ENCODE peak calls at places on chromosomes 6 and 20, in ten cellular contexts. One of them, this sample, is unnamed.

GRCh38 chr6:49003348-49003747 is 459.7 kb downstream of the MMUT start:
- DNase-seq in testis: no peak
- DNase-seq in adrenal gland: no peak
- DNase-seq in IMR-90: no peak
- DNase-seq in A549: no peak
- DNase-seq in prostate gland: no peak
- DNase-seq in H54: no peak
- DNase-seq in lower leg skin: no peak
- DNase-seq in ovary: no peak
- DNase-seq in HepG2: no peak
- DNase-seq in this sample: no peak

GRCh38 chr6:32967151-32968091 is 973 bp upstream of the BRD2 start:
- DNase-seq in ovary: no peak
- DNase-seq in A549: peak; percentile 80
- DNase-seq in H54: no peak
- DNase-seq in adrenal gland: no peak
- DNase-seq in prostate gland: no peak
- DNase-seq in IMR-90: peak; percentile 49
- DNase-seq in testis: no peak
- DNase-seq in HepG2: peak; percentile 87
- DNase-seq in lower leg skin: no peak
- DNase-seq in this sample: no peak

GRCh38 chr6:6712979-6713514 is 124.5 kb downstream of the LY86 start:
- DNase-seq in prostate gland: no peak
- DNase-seq in IMR-90: no peak
- DNase-seq in A549: no peak
- DNase-seq in HepG2: no peak
- DNase-seq in ovary: no peak
- DNase-seq in H54: peak; percentile 31
- DNase-seq in adrenal gland: no peak
- DNase-seq in lower leg skin: no peak
- DNase-seq in testis: no peak
- DNase-seq in this sample: no peak

GRCh38 chr6:67277312-67277711 is 1357.8 kb upstream of the ADGRB3 start:
- DNase-seq in prostate gland: no peak
- DNase-seq in HepG2: no peak
- DNase-seq in lower leg skin: no peak
- DNase-seq in testis: no peak
- DNase-seq in A549: no peak
- DNase-seq in adrenal gland: no peak
- DNase-seq in ovary: no peak
- DNase-seq in IMR-90: no peak
- DNase-seq in H54: no peak
- DNase-seq in this sample: no peak

GRCh38 chr20:24953204-24953565 is 4.1 kb downstream of the CST7 start:
- DNase-seq in A549: no peak
- DNase-seq in testis: no peak
- DNase-seq in ovary: no peak
- DNase-seq in H54: no peak
- DNase-seq in lower leg skin: no peak
- DNase-seq in HepG2: no peak
- DNase-seq in IMR-90: no peak
- DNase-seq in adrenal gland: no peak
- DNase-seq in prostate gland: no peak
- DNase-seq in this sample: no peak

GRCh38 chr20:15235799-15236198 is 898.4 kb upstream of the FLRT3 start:
- DNase-seq in testis: no peak
- DNase-seq in IMR-90: no peak
- DNase-seq in A549: no peak
- DNase-seq in lower leg skin: no peak
- DNase-seq in H54: no peak
- DNase-seq in adrenal gland: no peak
- DNase-seq in prostate gland: no peak
- DNase-seq in ovary: no peak
- DNase-seq in HepG2: no peak
- DNase-seq in this sample: no peak

GRCh38 chr6:80338201-80338836 is 231.8 kb downstream of the BCKDHB start:
- DNase-seq in lower leg skin: no peak
- DNase-seq in adrenal gland: peak; percentile 65
- DNase-seq in A549: peak; percentile 57
- DNase-seq in H54: peak; percentile 10
- DNase-seq in prostate gland: no peak
- DNase-seq in HepG2: peak; percentile 47
- DNase-seq in ovary: peak; percentile 28
- DNase-seq in testis: peak; percentile 83
- DNase-seq in IMR-90: peak; percentile 54
- DNase-seq in this sample: no peak

GRCh38 chr6:167826230-167827061 is at the start of gene AFDN:
- DNase-seq in IMR-90: peak; percentile 21
- DNase-seq in A549: peak; percentile 40
- DNase-seq in HepG2: no peak
- DNase-seq in adrenal gland: peak; percentile 78
- DNase-seq in prostate gland: peak; percentile 78
- DNase-seq in H54: peak; percentile 59
- DNase-seq in testis: peak; percentile 86
- DNase-seq in ovary: peak; percentile 86
- DNase-seq in lower leg skin: peak; percentile 94
- DNase-seq in this sample: peak; percentile 78

GRCh38 chr6:143510991-143511891 is at the start of gene FUCA2:
- DNase-seq in A549: peak; percentile 84
- DNase-seq in prostate gland: peak; percentile 67
- DNase-seq in IMR-90: peak; percentile 87
- DNase-seq in testis: peak; percentile 94
- DNase-seq in ovary: peak; percentile 94
- DNase-seq in lower leg skin: peak; percentile 97
- DNase-seq in adrenal gland: peak; percentile 95
- DNase-seq in H54: peak; percentile 59
- DNase-seq in HepG2: peak; percentile 87
- DNase-seq in this sample: peak; percentile 67
- TF ChIP-seq POLR2A in A549: peak; percentile 39
- TF ChIP-seq POLR2A in prostate gland: peak; percentile 55
- TF ChIP-seq POLR2A in IMR-90: peak; percentile 78
- TF ChIP-seq POLR2A in testis: no peak
- TF ChIP-seq POLR2A in ovary: peak; percentile 57
- TF ChIP-seq POLR2A in lower leg skin: peak; percentile 49
- TF ChIP-seq POLR2A in adrenal gland: peak; percentile 85
- TF ChIP-seq POLR2A in H54: peak; percentile 75
- TF ChIP-seq POLR2A in HepG2: peak; percentile 96
- TF ChIP-seq POLR2A in this sample: peak; percentile 48

DNA sequence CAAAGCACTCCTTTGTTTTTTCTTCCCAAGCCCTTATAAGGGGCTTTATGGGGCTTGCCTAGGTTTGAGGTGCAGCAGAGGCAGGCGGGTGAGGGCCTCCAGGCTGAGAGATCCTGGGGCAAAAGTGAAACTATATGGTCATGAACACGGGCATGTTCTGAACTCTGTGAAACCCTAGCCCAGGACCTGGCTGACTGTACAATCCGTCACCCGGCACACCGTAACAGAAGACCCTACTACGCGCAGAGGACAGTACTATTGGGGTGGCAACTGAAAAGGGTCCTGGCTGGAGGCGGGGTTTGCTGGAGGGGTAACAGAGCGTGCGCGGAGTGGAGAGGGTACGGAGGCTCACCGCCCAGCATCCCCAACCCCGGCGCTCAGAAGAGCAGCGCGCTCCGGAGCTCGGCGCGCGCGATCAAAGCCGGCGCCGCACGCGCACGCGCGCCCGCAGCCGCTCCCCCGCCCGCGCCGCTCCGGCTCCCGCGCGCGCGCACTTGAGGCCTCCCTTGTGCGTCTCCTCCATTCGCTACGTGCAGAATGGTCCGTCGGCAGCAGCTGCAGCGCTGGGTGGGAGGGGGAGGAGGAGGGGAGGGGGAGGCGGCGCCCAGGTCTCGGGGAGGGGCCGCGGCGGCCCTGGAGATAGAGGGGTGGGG is 54.2 kb downstream of the MRPL14 start:
- DNase-seq in adrenal gland: peak; percentile 84
- DNase-seq in H54: peak; percentile 96
- DNase-seq in A549: peak; percentile 72
- DNase-seq in ovary: peak; percentile 85
- DNase-seq in prostate gland: peak; percentile 76
- DNase-seq in testis: peak; percentile 92
- DNase-seq in IMR-90: peak; percentile 88
- DNase-seq in HepG2: peak; percentile 82
- DNase-seq in lower leg skin: peak; percentile 94
- DNase-seq in this sample: no peak
- TF ChIP-seq POLR2A in adrenal gland: peak; percentile 30
- TF ChIP-seq POLR2A in H54: peak; percentile 23
- TF ChIP-seq POLR2A in A549: peak; percentile 35
- TF ChIP-seq POLR2A in ovary: no peak
- TF ChIP-seq POLR2A in prostate gland: peak; percentile 47
- TF ChIP-seq POLR2A in testis: no peak
- TF ChIP-seq POLR2A in IMR-90: no peak
- TF ChIP-seq POLR2A in HepG2: no peak
- TF ChIP-seq POLR2A in lower leg skin: no peak
- TF ChIP-seq POLR2A in this sample: no peak

DNA sequence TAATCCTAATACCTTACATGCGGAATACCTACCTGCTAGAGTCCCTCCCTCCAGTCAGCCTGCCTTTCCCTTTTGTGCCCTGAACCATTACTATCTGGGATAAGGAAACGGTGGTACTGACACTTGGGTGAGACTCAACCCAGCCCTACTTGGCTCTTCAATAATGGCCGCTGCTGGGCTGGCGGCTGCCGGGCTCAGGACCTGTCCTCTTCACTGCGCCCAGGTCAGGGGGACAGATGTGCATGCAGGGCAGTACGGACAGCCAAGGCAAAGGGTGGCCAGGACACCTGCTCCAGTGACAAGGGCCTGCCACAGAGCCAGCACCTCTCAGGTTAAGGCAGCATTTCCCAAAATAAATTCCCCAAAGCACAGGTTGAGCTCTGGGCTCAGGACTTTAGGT is 29.9 kb downstream of the UBE2V1 start:
- DNase-seq in testis: no peak
- DNase-seq in H54: no peak
- DNase-seq in A549: no peak
- DNase-seq in IMR-90: no peak
- DNase-seq in adrenal gland: no peak
- DNase-seq in lower leg skin: peak; percentile 45
- DNase-seq in prostate gland: no peak
- DNase-seq in ovary: no peak
- DNase-seq in HepG2: no peak
- DNase-seq in this sample: no peak
- TF ChIP-seq POLR2A in testis: no peak
- TF ChIP-seq POLR2A in H54: no peak
- TF ChIP-seq POLR2A in A549: no peak
- TF ChIP-seq POLR2A in IMR-90: no peak
- TF ChIP-seq POLR2A in adrenal gland: no peak
- TF ChIP-seq POLR2A in lower leg skin: no peak
- TF ChIP-seq POLR2A in prostate gland: no peak
- TF ChIP-seq POLR2A in ovary: no peak
- TF ChIP-seq POLR2A in HepG2: no peak
- TF ChIP-seq POLR2A in this sample: no peak

GRCh38 chr6:30726506-30727413 is 6.6 kb downstream of the TUBB start:
- DNase-seq in adrenal gland: no peak
- DNase-seq in IMR-90: peak; percentile 27
- DNase-seq in HepG2: no peak
- DNase-seq in H54: no peak
- DNase-seq in testis: no peak
- DNase-seq in lower leg skin: no peak
- DNase-seq in prostate gland: no peak
- DNase-seq in ovary: no peak
- DNase-seq in A549: no peak
- DNase-seq in this sample: no peak
- TF ChIP-seq POLR2A in adrenal gland: no peak
- TF ChIP-seq POLR2A in IMR-90: peak; percentile 11
- TF ChIP-seq POLR2A in HepG2: no peak
- TF ChIP-seq POLR2A in H54: no peak
- TF ChIP-seq POLR2A in testis: no peak
- TF ChIP-seq POLR2A in lower leg skin: no peak
- TF ChIP-seq POLR2A in prostate gland: no peak
- TF ChIP-seq POLR2A in ovary: no peak
- TF ChIP-seq POLR2A in A549: no peak
- TF ChIP-seq POLR2A in this sample: no peak

GRCh38 chr6:27128796-27129094 is 118.8 kb upstream of the PRSS16 start:
- DNase-seq in testis: no peak
- DNase-seq in ovary: no peak
- DNase-seq in H54: no peak
- DNase-seq in A549: no peak
- DNase-seq in HepG2: no peak
- DNase-seq in lower leg skin: no peak
- DNase-seq in prostate gland: no peak
- DNase-seq in IMR-90: no peak
- DNase-seq in adrenal gland: no peak
- DNase-seq in this sample: no peak

GRCh38 chr6:27130668-27131428 is 116.7 kb upstream of the PRSS16 start:
- DNase-seq in adrenal gland: no peak
- DNase-seq in prostate gland: no peak
- DNase-seq in testis: no peak
- DNase-seq in HepG2: no peak
- DNase-seq in ovary: no peak
- DNase-seq in H54: no peak
- DNase-seq in A549: no peak
- DNase-seq in IMR-90: no peak
- DNase-seq in lower leg skin: no peak
- DNase-seq in this sample: no peak

GRCh38 chr6:27129917-27130316 is 117.6 kb upstream of the PRSS16 start:
- DNase-seq in A549: no peak
- DNase-seq in IMR-90: no peak
- DNase-seq in HepG2: no peak
- DNase-seq in ovary: no peak
- DNase-seq in lower leg skin: no peak
- DNase-seq in prostate gland: no peak
- DNase-seq in H54: no peak
- DNase-seq in adrenal gland: no peak
- DNase-seq in testis: no peak
- DNase-seq in this sample: no peak

GRCh38 chr6:27127874-27128795 is 119.4 kb upstream of the PRSS16 start:
- DNase-seq in A549: no peak
- DNase-seq in adrenal gland: no peak
- DNase-seq in HepG2: no peak
- DNase-seq in H54: no peak
- DNase-seq in testis: no peak
- DNase-seq in ovary: no peak
- DNase-seq in IMR-90: no peak
- DNase-seq in prostate gland: no peak
- DNase-seq in lower leg skin: no peak
- DNase-seq in this sample: no peak

DNA sequence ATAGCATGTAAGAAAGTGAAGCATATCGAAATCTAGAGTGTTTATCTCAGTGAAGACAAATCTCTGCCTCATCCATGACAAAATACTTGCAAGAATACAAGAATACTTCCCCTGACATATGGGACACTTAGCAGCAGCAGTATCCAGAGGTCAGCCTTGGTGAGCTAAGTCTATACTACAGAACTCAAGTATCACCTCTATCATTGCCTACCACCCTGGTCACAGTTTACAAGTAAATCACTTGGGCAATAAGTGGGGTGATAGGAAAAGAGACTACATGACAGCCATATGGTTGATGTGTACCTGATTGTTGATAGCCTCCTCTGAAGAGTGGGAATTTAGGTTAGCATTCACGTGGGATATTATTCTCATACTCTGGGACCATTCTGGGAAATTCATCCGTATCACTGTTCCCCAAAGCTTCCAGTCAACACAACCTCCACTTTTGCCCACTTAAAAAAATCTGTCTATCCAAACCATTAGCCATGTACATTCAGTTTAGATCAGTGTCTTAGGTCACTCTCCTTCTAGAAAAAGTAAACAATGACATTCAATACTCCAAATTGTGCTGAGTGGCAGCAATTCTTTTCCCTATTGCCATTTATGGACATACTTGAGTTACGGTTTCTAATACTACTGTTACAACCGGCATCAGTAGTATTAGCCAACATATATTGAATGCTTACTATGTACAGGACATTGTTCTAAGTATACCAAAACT is 118.2 kb upstream of the PRSS16 start:
- DNase-seq in prostate gland: no peak
- DNase-seq in adrenal gland: no peak
- DNase-seq in H54: no peak
- DNase-seq in lower leg skin: no peak
- DNase-seq in IMR-90: peak; percentile 38
- DNase-seq in A549: no peak
- DNase-seq in HepG2: no peak
- DNase-seq in testis: no peak
- DNase-seq in ovary: no peak
- DNase-seq in this sample: no peak
- TF ChIP-seq POLR2A in prostate gland: no peak
- TF ChIP-seq POLR2A in adrenal gland: no peak
- TF ChIP-seq POLR2A in H54: no peak
- TF ChIP-seq POLR2A in lower leg skin: no peak
- TF ChIP-seq POLR2A in IMR-90: no peak
- TF ChIP-seq POLR2A in A549: no peak
- TF ChIP-seq POLR2A in HepG2: no peak
- TF ChIP-seq POLR2A in testis: no peak
- TF ChIP-seq POLR2A in ovary: no peak
- TF ChIP-seq POLR2A in this sample: no peak

This sample was measured in breast epithelium.